ENCODE peak calls at places on chromosomes 3 and 15, in ten cellular contexts. One of them, this sample, is unnamed. For H3K27me3, the result is how much of the 10 kb centered on the place peaks cover.

GRCh38 chr15:69553686-69554085 is 101.1 kb downstream of the RPLP1 start:
- DNase-seq in pancreas: no peak
- DNase-seq in ovary: no peak
- DNase-seq in adrenal gland: no peak
- DNase-seq in heart left ventricle: no peak
- DNase-seq in heart right ventricle: no peak
- DNase-seq in AG04450: no peak
- DNase-seq in ascending aorta: no peak
- DNase-seq in stomach: no peak
- DNase-seq in IMR-90: no peak
- DNase-seq in this sample: no peak

GRCh38 chr15:48800811-48801460 is 9.9 kb downstream of the CEP152 start:
- DNase-seq in IMR-90: peak
- DNase-seq in ascending aorta: no peak
- DNase-seq in heart left ventricle: no peak
- DNase-seq in heart right ventricle: no peak
- DNase-seq in stomach: no peak
- DNase-seq in AG04450: no peak
- DNase-seq in adrenal gland: no peak
- DNase-seq in ovary: no peak
- DNase-seq in pancreas: no peak
- DNase-seq in this sample: no peak

GRCh38 chr15:85730001-85730820 is 64.5 kb downstream of the KLHL25 start:
- DNase-seq in ascending aorta: no peak
- DNase-seq in pancreas: peak
- DNase-seq in heart left ventricle: peak
- DNase-seq in IMR-90: peak
- DNase-seq in AG04450: peak
- DNase-seq in ovary: no peak
- DNase-seq in heart right ventricle: peak
- DNase-seq in adrenal gland: no peak
- DNase-seq in stomach: no peak
- DNase-seq in this sample: no peak

GRCh38 chr15:95032181-95032580 is 800.8 kb downstream of the MCTP2 start:
- DNase-seq in heart right ventricle: no peak
- DNase-seq in heart left ventricle: no peak
- DNase-seq in pancreas: no peak
- DNase-seq in stomach: no peak
- DNase-seq in ovary: no peak
- DNase-seq in adrenal gland: no peak
- DNase-seq in AG04450: no peak
- DNase-seq in ascending aorta: no peak
- DNase-seq in IMR-90: peak
- DNase-seq in this sample: no peak

GRCh38 chr3:36905545-36905944 is 39.3 kb downstream of the TRANK1 start:
- DNase-seq in IMR-90: peak
- DNase-seq in heart left ventricle: no peak
- DNase-seq in ascending aorta: no peak
- DNase-seq in heart right ventricle: no peak
- DNase-seq in AG04450: no peak
- DNase-seq in ovary: no peak
- DNase-seq in stomach: no peak
- DNase-seq in adrenal gland: no peak
- DNase-seq in pancreas: no peak
- DNase-seq in this sample: no peak

GRCh38 chr15:101431301-101431700 is 58.2 kb downstream of the PCSK6 start:
- DNase-seq in heart left ventricle: no peak
- DNase-seq in ascending aorta: no peak
- DNase-seq in stomach: peak
- DNase-seq in heart right ventricle: no peak
- DNase-seq in adrenal gland: no peak
- DNase-seq in pancreas: no peak
- DNase-seq in AG04450: no peak
- DNase-seq in ovary: no peak
- DNase-seq in IMR-90: no peak
- DNase-seq in this sample: no peak

GRCh38 chr15:25739687-25740121 is 123.4 kb downstream of the ATP10A start:
- DNase-seq in IMR-90: peak
- DNase-seq in adrenal gland: no peak
- DNase-seq in AG04450: peak
- DNase-seq in ovary: no peak
- DNase-seq in heart left ventricle: no peak
- DNase-seq in ascending aorta: peak
- DNase-seq in heart right ventricle: no peak
- DNase-seq in stomach: no peak
- DNase-seq in pancreas: no peak
- DNase-seq in this sample: peak

GRCh38 chr3:127074900-127075360 is 92.0 kb downstream of the PLXNA1 start:
- DNase-seq in adrenal gland: no peak
- DNase-seq in ovary: no peak
- DNase-seq in ascending aorta: peak
- DNase-seq in heart left ventricle: no peak
- DNase-seq in pancreas: no peak
- DNase-seq in IMR-90: peak
- DNase-seq in AG04450: no peak
- DNase-seq in stomach: no peak
- DNase-seq in heart right ventricle: no peak
- DNase-seq in this sample: no peak

GRCh38 chr3:128492353-128493220 is at the start of gene GATA2:
- DNase-seq in heart right ventricle: no peak
- DNase-seq in pancreas: peak
- DNase-seq in ovary: peak
- DNase-seq in AG04450: no peak
- DNase-seq in adrenal gland: peak
- DNase-seq in stomach: no peak
- DNase-seq in heart left ventricle: peak
- DNase-seq in ascending aorta: peak
- DNase-seq in IMR-90: no peak
- DNase-seq in this sample: no peak

GRCh38 chr3:128493221-128494151 is 485 bp upstream of the GATA2 start:
- DNase-seq in heart right ventricle: no peak
- DNase-seq in adrenal gland: peak
- DNase-seq in ascending aorta: peak
- DNase-seq in heart left ventricle: no peak
- DNase-seq in IMR-90: no peak
- DNase-seq in pancreas: no peak
- DNase-seq in AG04450: no peak
- DNase-seq in ovary: peak
- DNase-seq in stomach: no peak
- DNase-seq in this sample: peak

GRCh38 chr3:128490650-128491070 is 2.3 kb downstream of the GATA2 start:
- DNase-seq in heart right ventricle: no peak
- DNase-seq in pancreas: no peak
- DNase-seq in heart left ventricle: no peak
- DNase-seq in ascending aorta: peak
- DNase-seq in IMR-90: no peak
- DNase-seq in AG04450: no peak
- DNase-seq in stomach: no peak
- DNase-seq in adrenal gland: no peak
- DNase-seq in ovary: no peak
- DNase-seq in this sample: no peak

GRCh38 chr3:128491071-128491899 is 1.7 kb downstream of the GATA2 start:
- DNase-seq in adrenal gland: peak
- DNase-seq in ascending aorta: peak
- DNase-seq in stomach: no peak
- DNase-seq in pancreas: peak
- DNase-seq in heart right ventricle: no peak
- DNase-seq in AG04450: no peak
- DNase-seq in heart left ventricle: no peak
- DNase-seq in IMR-90: no peak
- DNase-seq in ovary: peak
- DNase-seq in this sample: no peak

DNA sequence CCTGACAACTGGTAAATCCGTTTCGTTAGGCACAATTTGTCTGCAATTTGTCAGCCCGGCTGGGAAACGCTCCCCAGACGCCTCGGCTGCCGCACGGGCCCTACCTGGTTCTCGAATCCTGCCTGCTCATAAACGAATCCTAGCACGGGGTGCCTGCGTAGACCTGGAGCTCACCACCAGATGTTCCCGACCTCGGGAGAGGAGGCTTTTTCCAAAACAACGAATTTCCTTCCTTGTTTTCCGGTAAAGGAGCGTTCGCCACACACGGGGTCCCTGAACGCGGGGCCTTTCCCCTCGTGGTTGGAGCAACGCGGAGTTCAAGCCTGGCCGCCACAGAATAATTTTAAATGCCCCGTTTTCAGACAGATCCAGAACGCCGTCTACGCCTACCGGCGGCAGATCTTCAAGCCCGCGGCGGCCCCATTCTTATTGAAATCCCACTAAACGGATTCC is 1.1 kb downstream of the GATA2 start:
- DNase-seq in ascending aorta: peak
- DNase-seq in adrenal gland: peak
- DNase-seq in pancreas: no peak
- DNase-seq in heart left ventricle: no peak
- DNase-seq in IMR-90: no peak
- DNase-seq in ovary: peak
- DNase-seq in AG04450: no peak
- DNase-seq in stomach: no peak
- DNase-seq in heart right ventricle: no peak
- DNase-seq in this sample: no peak
- H3K27me3 ChIP-seq in ascending aorta: half or more
- H3K27me3 ChIP-seq in adrenal gland: half or more
- H3K27me3 ChIP-seq in pancreas: under half
- H3K27me3 ChIP-seq in heart left ventricle: half or more
- H3K27me3 ChIP-seq in IMR-90: half or more
- H3K27me3 ChIP-seq in ovary: under half
- H3K27me3 ChIP-seq in AG04450: under half
- H3K27me3 ChIP-seq in stomach: half or more
- H3K27me3 ChIP-seq in heart right ventricle: half or more
- H3K27me3 ChIP-seq in this sample: half or more

GRCh38 chr3:197406266-197406665 is 107.9 kb upstream of the DLG1 start:
- DNase-seq in heart left ventricle: peak
- DNase-seq in ascending aorta: peak
- DNase-seq in heart right ventricle: no peak
- DNase-seq in pancreas: no peak
- DNase-seq in AG04450: no peak
- DNase-seq in ovary: peak
- DNase-seq in IMR-90: no peak
- DNase-seq in stomach: no peak
- DNase-seq in adrenal gland: peak
- DNase-seq in this sample: no peak
- H3K27ac ChIP-seq in heart left ventricle: no peak
- H3K27ac ChIP-seq in ascending aorta: no peak
- H3K27ac ChIP-seq in heart right ventricle: no peak
- H3K27ac ChIP-seq in pancreas: no peak
- H3K27ac ChIP-seq in AG04450: no peak
- H3K27ac ChIP-seq in ovary: no peak
- H3K27ac ChIP-seq in IMR-90: no peak
- H3K27ac ChIP-seq in stomach: no peak
- H3K27ac ChIP-seq in adrenal gland: no peak
- H3K27ac ChIP-seq in this sample: no peak

GRCh38 chr3:20041197-20041780 is 1.0 kb downstream of the KAT2B start:
- DNase-seq in adrenal gland: peak
- DNase-seq in ascending aorta: peak
- DNase-seq in heart right ventricle: peak
- DNase-seq in stomach: peak
- DNase-seq in heart left ventricle: peak
- DNase-seq in IMR-90: peak
- DNase-seq in AG04450: no peak
- DNase-seq in pancreas: peak
- DNase-seq in ovary: peak
- DNase-seq in this sample: peak

GRCh38 chr3:20043398-20043797 is 3.2 kb downstream of the KAT2B start:
- DNase-seq in AG04450: no peak
- DNase-seq in IMR-90: no peak
- DNase-seq in adrenal gland: peak
- DNase-seq in heart right ventricle: peak
- DNase-seq in heart left ventricle: peak
- DNase-seq in pancreas: peak
- DNase-seq in stomach: peak
- DNase-seq in ascending aorta: peak
- DNase-seq in ovary: peak
- DNase-seq in this sample: peak

GRCh38 chr3:20040476-20041196 is 390 bp downstream of the KAT2B start:
- DNase-seq in AG04450: no peak
- DNase-seq in pancreas: peak
- DNase-seq in IMR-90: peak
- DNase-seq in ovary: peak
- DNase-seq in adrenal gland: peak
- DNase-seq in heart left ventricle: peak
- DNase-seq in ascending aorta: peak
- DNase-seq in heart right ventricle: peak
- DNase-seq in stomach: peak
- DNase-seq in this sample: peak

GRCh38 chr3:20043825-20044224 is 3.6 kb downstream of the KAT2B start:
- DNase-seq in stomach: no peak
- DNase-seq in AG04450: no peak
- DNase-seq in heart right ventricle: no peak
- DNase-seq in ovary: no peak
- DNase-seq in pancreas: no peak
- DNase-seq in IMR-90: no peak
- DNase-seq in heart left ventricle: no peak
- DNase-seq in adrenal gland: no peak
- DNase-seq in ascending aorta: no peak
- DNase-seq in this sample: no peak

GRCh38 chr3:20042331-20042730 is 2.1 kb downstream of the KAT2B start:
- DNase-seq in AG04450: no peak
- DNase-seq in adrenal gland: no peak
- DNase-seq in ovary: no peak
- DNase-seq in stomach: no peak
- DNase-seq in heart left ventricle: no peak
- DNase-seq in IMR-90: no peak
- DNase-seq in heart right ventricle: no peak
- DNase-seq in ascending aorta: no peak
- DNase-seq in pancreas: no peak
- DNase-seq in this sample: no peak
- TF ChIP-seq CTCF in AG04450: no peak
- TF ChIP-seq CTCF in adrenal gland: no peak
- TF ChIP-seq CTCF in ovary: no peak
- TF ChIP-seq CTCF in stomach: no peak
- TF ChIP-seq CTCF in heart left ventricle: no peak
- TF ChIP-seq CTCF in IMR-90: no peak
- TF ChIP-seq CTCF in heart right ventricle: no peak
- TF ChIP-seq CTCF in ascending aorta: no peak
- TF ChIP-seq CTCF in pancreas: no peak
- TF ChIP-seq CTCF in this sample: no peak

DNA sequence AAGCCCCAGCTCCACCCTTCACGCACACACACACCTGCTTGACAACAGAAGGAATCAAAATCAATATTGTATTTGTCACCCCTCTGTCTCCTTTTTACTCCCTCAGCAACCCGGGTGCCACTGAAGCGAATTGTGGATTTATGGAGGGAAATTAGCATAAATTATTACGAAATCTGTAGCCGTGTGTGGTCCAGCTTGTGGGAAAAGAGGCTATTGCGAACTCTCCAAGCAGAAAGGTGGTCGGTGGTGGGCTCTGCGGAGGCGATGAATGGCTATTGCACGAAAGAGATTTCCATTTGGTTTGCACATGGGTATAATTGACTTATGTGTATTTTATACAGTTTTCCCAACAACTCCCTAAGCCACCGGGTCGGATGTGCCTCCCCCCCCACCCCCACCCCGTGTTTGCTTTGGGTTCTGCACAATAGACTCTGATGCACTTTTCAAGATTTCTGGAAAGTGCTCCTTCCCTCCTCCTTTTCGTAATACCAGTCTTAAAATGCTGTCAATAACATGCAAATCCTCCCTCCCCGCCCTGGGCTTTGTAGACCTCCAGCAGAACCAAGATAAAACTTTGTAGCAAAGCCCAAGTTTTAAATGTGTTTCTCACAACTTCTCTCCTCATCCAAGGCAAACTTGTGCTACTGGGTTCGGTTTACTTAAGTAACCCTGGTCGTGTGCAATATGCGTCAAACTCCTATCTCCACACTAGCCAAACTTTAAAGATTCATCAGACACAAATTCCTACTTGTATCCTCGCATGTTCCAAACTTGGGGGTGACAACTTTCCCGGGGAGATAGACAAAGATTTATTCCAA is 3.1 kb upstream of the FOXB1 start:
- DNase-seq in heart left ventricle: no peak
- DNase-seq in stomach: no peak
- DNase-seq in ovary: no peak
- DNase-seq in ascending aorta: no peak
- DNase-seq in IMR-90: no peak
- DNase-seq in heart right ventricle: no peak
- DNase-seq in AG04450: no peak
- DNase-seq in pancreas: no peak
- DNase-seq in adrenal gland: no peak
- DNase-seq in this sample: no peak
- H3K27me3 ChIP-seq in heart left ventricle: half or more
- H3K27me3 ChIP-seq in stomach: half or more
- H3K27me3 ChIP-seq in ovary: under half
- H3K27me3 ChIP-seq in ascending aorta: half or more
- H3K27me3 ChIP-seq in IMR-90: half or more
- H3K27me3 ChIP-seq in heart right ventricle: half or more
- H3K27me3 ChIP-seq in AG04450: half or more
- H3K27me3 ChIP-seq in pancreas: under half
- H3K27me3 ChIP-seq in adrenal gland: half or more
- H3K27me3 ChIP-seq in this sample: half or more